ENCODE peak calls at places on chromosome 2, in ten cellular contexts. L is activated CD8-positive, alpha-beta memory T cell treated with anti-CD3 and anti-CD28 coated beads for 24 hours; Z is pulmonary artery endothelial cell; V is GM13976; Q is GM04504; S is nephron progenitor cell; K is mammary epithelial cell; X is HT1080; I is right cardiac atrium; D is Kasumi-1. C is an unnamed sample.

GRCh38 chr2:33788044-33788443 is 188.9 kb upstream of the FAM98A start:
- DNase-seq in L (no peak), Z (no peak), V (no peak), Q (no peak), S (no peak), K (no peak), X (peak), I (no peak), D (no peak), C (no peak)

GRCh38 chr2:104864280-104864599 is 10.3 kb downstream of the POU3F3 start:
- DNase-seq in L (no peak), Z (no peak), V (no peak), Q (no peak), S (no peak), K (no peak), X (no peak), I (no peak), D (no peak), C (no peak)

GRCh38 chr2:98377569-98377968 is 31.3 kb downstream of the CNGA3 start:
- DNase-seq in L (no peak), Z (no peak), V (no peak), Q (no peak), S (peak), K (no peak), X (no peak), I (no peak), D (no peak), C (no peak)

GRCh38 chr2:184336688-184337087 is 261.6 kb upstream of the ZNF804A start:
- DNase-seq in L (no peak), Z (no peak), V (no peak), Q (no peak), S (no peak), K (no peak), X (peak), I (no peak), D (no peak), C (no peak)

GRCh38 chr2:202237787-202238233 is 587 bp downstream of the SUMO1 start:
- DNase-seq in L (peak), Z (no peak), V (peak), Q (peak), S (peak), K (peak), X (peak), I (peak), D (peak), C (peak)

GRCh38 chr2:223692227-223692947 is 90.2 kb upstream of the SCG2 start:
- DNase-seq in L (no peak), Z (peak), V (no peak), Q (peak), S (peak), K (peak), X (peak), I (peak), D (peak), C (peak)

GRCh38 chr2:128836559-128837100 is 518.0 kb upstream of the HS6ST1 start:
- DNase-seq in L (no peak), Z (no peak), V (no peak), Q (no peak), S (no peak), K (no peak), X (no peak), I (no peak), D (no peak), C (no peak)

GRCh38 chr2:179861777-179862117 is 335 bp upstream of the ZNF385B start:
- DNase-seq in L (no peak), Z (no peak), V (no peak), Q (no peak), S (peak), K (peak), X (no peak), I (no peak), D (no peak), C (peak)

GRCh38 chr2:185179783-185180182 is 558.8 kb upstream of the FSIP2 start:
- DNase-seq in L (no peak), Z (no peak), V (no peak), Q (no peak), S (no peak), K (no peak), X (no peak), I (no peak), D (no peak), C (no peak)